ENCODE peak calls at places on chromosomes 16 and 17, in eight cellular contexts. U is uterus, G is epithelial cell of esophagus, X is mesothelial cell of epicardium, O is mammary epithelial cell, J is WTC11, A is cardiac muscle cell, H is fibroblast of lung. R is an unnamed sample.

GRCh38 chr17:63249256-63250006 is 196.7 kb downstream of the CYB561 start:
- DNase-seq in U (no peak), H (peak), X (no peak), A (no peak), J (no peak), G (no peak), O (no peak), R (no peak)

GRCh38 chr17:79028496-79029326 is 4.7 kb downstream of the C1QTNF1 start:
- DNase-seq in O (no peak), G (no peak), A (no peak), X (no peak), J (no peak), U (peak), H (no peak), R (no peak)

GRCh38 chr17:75346906-75347305 is 57.7 kb upstream of the SLC25A19 start:
- DNase-seq in X (no peak), A (no peak), O (peak), H (peak), J (no peak), U (no peak), G (peak), R (no peak)

GRCh38 chr17:80955078-80955477 is 36.6 kb upstream of the CHMP6 start:
- DNase-seq in A (no peak), G (no peak), U (no peak), O (no peak), H (no peak), X (no peak), J (no peak), R (no peak)

GRCh38 chr17:19645608-19646250 is 2.8 kb upstream of the ALDH3A2 start:
- DNase-seq in O (no peak), H (peak), U (no peak), X (no peak), G (no peak), A (peak), J (peak), R (no peak)

GRCh38 chr16:2237076-2237551 is 870 bp downstream of the DNASE1L2 start:
- DNase-seq in J (no peak), G (no peak), A (no peak), O (no peak), H (no peak), X (no peak), U (no peak), R (no peak)

GRCh38 chr17:28750178-28751047 is 6.6 kb downstream of the TRAF4 start:
- DNase-seq in H (peak), J (peak), G (peak), X (peak), A (peak), O (peak), U (peak), R (peak)

GRCh38 chr17:76957600-76958464 is 89.6 kb downstream of the MGAT5B start:
- DNase-seq in X (no peak), H (no peak), O (no peak), U (no peak), J (no peak), A (peak), G (no peak), R (no peak)

GRCh38 chr16:87303431-87303930 is 13.7 kb downstream of the C16orf95 start:
- DNase-seq in U (no peak), O (no peak), J (no peak), H (no peak), G (peak), X (no peak), A (no peak), R (no peak)

GRCh38 chr16:4461250-4462085 is 13.0 kb downstream of the NMRAL1 start:
- DNase-seq in H (no peak), X (no peak), A (peak), J (peak), O (no peak), G (no peak), U (no peak), R (no peak)

GRCh38 chr17:77318491-77319210 is 177.9 kb downstream of the SEC14L1 start:
- DNase-seq in O (peak), H (peak), J (peak), G (peak), A (no peak), U (no peak), X (no peak), R (no peak)

GRCh38 chr17:72338304-72338703 is 217.5 kb downstream of the SOX9 start:
- DNase-seq in A (no peak), U (no peak), G (no peak), O (no peak), J (no peak), H (no peak), X (no peak), R (no peak)

GRCh38 chr16:87436225-87437172 is 44.4 kb downstream of the MAP1LC3B start:
- DNase-seq in O (no peak), H (no peak), X (no peak), A (peak), G (no peak), J (no peak), U (no peak), R (no peak)

GRCh38 chr16:87119168-87119567 is 198.0 kb downstream of the C16orf95 start:
- DNase-seq in U (no peak), G (no peak), X (no peak), O (no peak), J (no peak), H (no peak), A (no peak), R (no peak)

GRCh38 chr17:39700148-39700987 is 504 bp downstream of the ERBB2 start:
- DNase-seq in O (peak), H (peak), U (no peak), X (no peak), J (peak), A (peak), G (peak), R (no peak)

GRCh38 chr17:40432864-40433528 is 10.3 kb upstream of the IGFBP4 start:
- DNase-seq in A (no peak), X (no peak), O (no peak), G (no peak), J (no peak), H (peak), U (peak), R (no peak)

GRCh38 chr16:72536673-72537435 is 364.9 kb upstream of the PMFBP1 start:
- DNase-seq in J (no peak), G (no peak), H (peak), O (no peak), A (no peak), U (no peak), X (no peak), R (no peak)

GRCh38 chr16:2691491-2692248 is 9.3 kb downstream of the KCTD5 start:
- DNase-seq in J (no peak), G (no peak), X (no peak), A (no peak), O (no peak), H (no peak), U (no peak), R (no peak)

GRCh38 chr16:19900590-19900989 is 15.9 kb upstream of the GPRC5B start:
- DNase-seq in O (no peak), J (no peak), U (no peak), A (no peak), H (no peak), G (no peak), X (no peak), R (no peak)

GRCh38 chr16:19898166-19898565 is 13.5 kb upstream of the GPRC5B start:
- DNase-seq in O (no peak), X (no peak), H (no peak), J (no peak), G (no peak), U (no peak), A (no peak), R (no peak)

GRCh38 chr16:19898924-19899604 is 14.4 kb upstream of the GPRC5B start:
- DNase-seq in H (peak), J (peak), X (no peak), A (peak), O (peak), G (peak), U (peak), R (no peak)

GRCh38 chr16:19901164-19901563 is 16.5 kb upstream of the GPRC5B start:
- DNase-seq in U (no peak), J (no peak), X (no peak), G (no peak), A (no peak), O (no peak), H (no peak), R (no peak)

DNA sequence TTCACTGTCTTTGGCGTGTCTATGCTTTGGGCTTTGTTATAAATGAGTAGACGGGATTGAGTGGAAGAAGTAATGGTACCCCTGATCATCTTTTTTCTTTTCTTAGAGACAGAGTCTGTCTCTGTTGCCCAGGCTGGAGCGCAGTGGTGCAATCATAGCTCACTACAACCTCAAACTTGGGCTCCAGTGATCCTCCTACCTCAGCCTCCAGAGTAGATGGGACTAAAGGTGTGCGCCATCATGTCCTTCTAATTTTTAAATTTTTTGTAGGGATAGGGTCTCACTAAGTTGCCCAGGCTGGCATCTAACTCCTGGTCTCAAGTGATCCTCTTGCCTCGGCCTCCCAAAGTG is 14.9 kb upstream of the GPRC5B start:
- DNase-seq in O (no peak), X (no peak), U (no peak), G (no peak), A (no peak), H (no peak), J (no peak), R (no peak)
- TF ChIP-seq CTCF in O (no peak), X (no peak), U (no peak), G (no peak), A (no peak), H (no peak), J (peak), R (no peak)

GRCh38 chr16:88886915-88887521 is 20.6 kb upstream of the PABPN1L start:
- DNase-seq in U (peak), J (no peak), X (no peak), A (no peak), H (peak), O (no peak), G (no peak), R (peak)
- TF ChIP-seq CTCF in U (peak), J (no peak), X (no peak), A (no peak), H (peak), O (no peak), G (no peak), R (no peak)

GRCh38 chr17:52477824-52478614 is 319.5 kb upstream of the CA10 start:
- DNase-seq in G (no peak), U (no peak), J (no peak), X (no peak), A (no peak), O (no peak), H (no peak), R (no peak)
- TF ChIP-seq CTCF in G (no peak), U (no peak), J (no peak), X (no peak), A (no peak), O (no peak), H (no peak), R (no peak)

DNA sequence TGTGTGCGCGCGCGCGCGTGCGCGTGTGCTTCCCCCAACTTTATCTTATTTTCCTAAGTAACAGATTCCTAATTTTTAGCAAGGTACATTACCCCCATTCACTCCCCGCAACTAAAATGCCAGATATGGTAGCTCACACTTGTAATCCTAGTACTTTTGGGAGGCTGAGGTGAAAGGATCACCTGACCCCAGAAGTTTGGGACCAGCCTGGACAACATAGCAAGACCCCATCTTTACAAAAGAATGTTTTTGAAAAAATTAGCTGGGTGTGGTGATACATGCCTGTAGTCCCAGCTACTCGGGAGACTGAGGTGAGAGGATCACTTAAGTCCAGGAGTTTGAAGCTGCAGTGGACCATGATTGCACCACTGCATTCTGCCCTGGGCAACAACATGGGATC is 5.1 kb downstream of the BRD7 start:
- DNase-seq in J (no peak), A (no peak), G (no peak), H (no peak), X (no peak), U (no peak), O (no peak), R (no peak)
- TF ChIP-seq CTCF in J (no peak), A (no peak), G (no peak), H (no peak), X (no peak), U (no peak), O (no peak), R (no peak)

DNA sequence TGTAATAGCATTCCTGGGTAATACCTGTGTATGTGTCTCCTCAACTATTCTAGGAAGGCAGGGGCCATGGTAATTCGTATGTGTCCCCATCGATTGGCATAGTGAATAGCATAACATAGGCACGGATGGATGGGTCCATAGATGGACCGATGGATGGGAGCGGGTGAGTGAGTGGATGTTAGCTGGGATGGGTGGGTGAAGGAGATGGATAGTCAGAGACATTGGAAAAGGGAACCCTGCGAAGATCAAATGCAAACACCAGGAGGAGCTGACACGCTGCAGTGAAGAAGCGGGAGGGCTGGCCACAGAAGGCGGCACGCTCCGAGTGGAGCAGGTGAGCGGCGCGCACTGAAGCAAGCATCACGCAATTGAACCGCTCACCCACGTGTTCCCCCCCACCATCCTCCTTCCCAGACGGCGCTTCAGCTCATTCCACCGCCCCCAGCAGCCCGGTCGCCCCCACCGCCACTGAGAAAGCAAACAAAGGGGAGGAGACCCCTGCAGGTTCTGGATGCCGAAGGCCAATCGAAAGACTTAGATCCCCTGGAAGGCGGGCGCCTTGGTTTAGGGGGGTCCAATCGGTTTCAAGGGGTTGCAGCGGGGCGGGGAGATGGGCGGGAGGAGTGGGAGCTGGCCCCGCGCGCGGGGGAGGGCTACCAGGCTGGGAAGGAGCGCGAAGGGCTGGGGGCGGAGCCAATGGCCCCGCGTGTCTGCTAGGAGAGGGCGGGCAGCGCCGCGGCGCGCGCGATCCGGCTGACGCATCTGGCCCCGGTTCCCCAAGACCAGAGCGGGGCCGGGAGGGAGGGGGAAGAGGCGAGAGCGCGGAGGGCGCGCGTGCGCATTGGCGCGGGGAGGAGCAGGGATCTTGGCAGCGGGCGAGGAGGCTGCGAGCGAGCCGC is at the start of gene ARRB2:
- DNase-seq in X (peak), A (peak), G (peak), O (peak), U (peak), H (peak), J (peak), R (peak)
- TF ChIP-seq CTCF in X (no peak), A (peak), G (peak), O (peak), U (peak), H (peak), J (no peak), R (peak)

R was measured in omental fat pad.